ENCODE peak calls at places on chromosomes 12 and 14, in seven cellular contexts. One of them, this sample, is unnamed. For H3K36me3 and H3K27me3, the result is how much of the 10 kb centered on the place peaks cover.

GRCh38 chr14:61140872-61141271 is 140.3 kb downstream of the TMEM30B start:
- DNase-seq in kidney epithelial cell: peak
- DNase-seq in CD8-positive, alpha-beta T cell: no peak
- DNase-seq in BE2C: no peak
- DNase-seq in lower lobe of right lung: no peak
- DNase-seq in effector memory CD4-positive, alpha-beta T cell: no peak
- DNase-seq in aorta: no peak
- DNase-seq in this sample: no peak

GRCh38 chr14:22314183-22314820 is 274.7 kb downstream of the DAD1 start:
- DNase-seq in kidney epithelial cell: no peak
- DNase-seq in CD8-positive, alpha-beta T cell: no peak
- DNase-seq in BE2C: peak
- DNase-seq in lower lobe of right lung: no peak
- DNase-seq in effector memory CD4-positive, alpha-beta T cell: no peak
- DNase-seq in aorta: no peak
- DNase-seq in this sample: peak

GRCh38 chr14:71610149-71610548 is 322.1 kb upstream of the RGS6 start:
- DNase-seq in kidney epithelial cell: no peak
- DNase-seq in CD8-positive, alpha-beta T cell: no peak
- DNase-seq in BE2C: no peak
- DNase-seq in lower lobe of right lung: no peak
- DNase-seq in effector memory CD4-positive, alpha-beta T cell: no peak
- DNase-seq in aorta: no peak
- DNase-seq in this sample: no peak

GRCh38 chr12:67042697-67043131 is 226.4 kb upstream of the CAND1 start:
- DNase-seq in kidney epithelial cell: peak
- DNase-seq in CD8-positive, alpha-beta T cell: no peak
- DNase-seq in BE2C: no peak
- DNase-seq in lower lobe of right lung: no peak
- DNase-seq in effector memory CD4-positive, alpha-beta T cell: no peak
- DNase-seq in aorta: no peak
- DNase-seq in this sample: peak

GRCh38 chr14:101022121-101022520 is 118.6 kb upstream of the RTL1 start:
- DNase-seq in kidney epithelial cell: no peak
- DNase-seq in CD8-positive, alpha-beta T cell: no peak
- DNase-seq in BE2C: peak
- DNase-seq in lower lobe of right lung: no peak
- DNase-seq in effector memory CD4-positive, alpha-beta T cell: no peak
- DNase-seq in aorta: peak
- DNase-seq in this sample: no peak

GRCh38 chr12:24230061-24230460 is 280.6 kb upstream of the SOX5 start:
- DNase-seq in kidney epithelial cell: no peak
- DNase-seq in CD8-positive, alpha-beta T cell: no peak
- DNase-seq in BE2C: no peak
- DNase-seq in lower lobe of right lung: no peak
- DNase-seq in effector memory CD4-positive, alpha-beta T cell: no peak
- DNase-seq in aorta: no peak
- DNase-seq in this sample: no peak

GRCh38 chr14:99589031-99589441 is 15.0 kb downstream of the CCDC85C start:
- DNase-seq in kidney epithelial cell: no peak
- DNase-seq in CD8-positive, alpha-beta T cell: no peak
- DNase-seq in BE2C: no peak
- DNase-seq in lower lobe of right lung: no peak
- DNase-seq in effector memory CD4-positive, alpha-beta T cell: no peak
- DNase-seq in aorta: no peak
- DNase-seq in this sample: no peak

GRCh38 chr12:25328082-25328712 is 77.5 kb upstream of the KRAS start:
- DNase-seq in kidney epithelial cell: peak
- DNase-seq in CD8-positive, alpha-beta T cell: no peak
- DNase-seq in BE2C: no peak
- DNase-seq in lower lobe of right lung: no peak
- DNase-seq in effector memory CD4-positive, alpha-beta T cell: no peak
- DNase-seq in aorta: no peak
- DNase-seq in this sample: no peak

GRCh38 chr14:96368534-96368933 is 5.2 kb downstream of the GSKIP start:
- DNase-seq in kidney epithelial cell: no peak
- DNase-seq in CD8-positive, alpha-beta T cell: no peak
- DNase-seq in BE2C: no peak
- DNase-seq in lower lobe of right lung: no peak
- DNase-seq in effector memory CD4-positive, alpha-beta T cell: no peak
- DNase-seq in aorta: no peak
- DNase-seq in this sample: peak

GRCh38 chr14:96725232-96725631 is 72.0 kb upstream of the VRK1 start:
- DNase-seq in kidney epithelial cell: no peak
- DNase-seq in CD8-positive, alpha-beta T cell: no peak
- DNase-seq in BE2C: no peak
- DNase-seq in lower lobe of right lung: no peak
- DNase-seq in effector memory CD4-positive, alpha-beta T cell: no peak
- DNase-seq in aorta: no peak
- DNase-seq in this sample: no peak

GRCh38 chr14:70680748-70681147 is 39.0 kb downstream of the TTC9 start:
- DNase-seq in kidney epithelial cell: no peak
- DNase-seq in CD8-positive, alpha-beta T cell: no peak
- DNase-seq in BE2C: no peak
- DNase-seq in lower lobe of right lung: no peak
- DNase-seq in effector memory CD4-positive, alpha-beta T cell: no peak
- DNase-seq in aorta: no peak
- DNase-seq in this sample: no peak

GRCh38 chr12:53972152-53972702 is 699 bp upstream of the HOXC11 start:
- DNase-seq in kidney epithelial cell: no peak
- DNase-seq in CD8-positive, alpha-beta T cell: no peak
- DNase-seq in BE2C: no peak
- DNase-seq in lower lobe of right lung: no peak
- DNase-seq in effector memory CD4-positive, alpha-beta T cell: no peak
- DNase-seq in aorta: no peak
- DNase-seq in this sample: no peak

GRCh38 chr12:65825573-65826512 is 1.6 kb downstream of the HMGA2 start:
- DNase-seq in kidney epithelial cell: no peak
- DNase-seq in CD8-positive, alpha-beta T cell: no peak
- DNase-seq in BE2C: peak
- DNase-seq in lower lobe of right lung: peak
- DNase-seq in effector memory CD4-positive, alpha-beta T cell: no peak
- DNase-seq in aorta: peak
- DNase-seq in this sample: peak

GRCh38 chr14:92173668-92174067 is 51.9 kb downstream of the CPSF2 start:
- DNase-seq in kidney epithelial cell: no peak
- DNase-seq in CD8-positive, alpha-beta T cell: no peak
- DNase-seq in BE2C: no peak
- DNase-seq in lower lobe of right lung: no peak
- DNase-seq in effector memory CD4-positive, alpha-beta T cell: no peak
- DNase-seq in aorta: no peak
- DNase-seq in this sample: no peak

GRCh38 chr12:105100998-105101397 is 6.5 kb upstream of the WASHC4 start:
- DNase-seq in kidney epithelial cell: no peak
- DNase-seq in CD8-positive, alpha-beta T cell: no peak
- DNase-seq in BE2C: no peak
- DNase-seq in lower lobe of right lung: no peak
- DNase-seq in effector memory CD4-positive, alpha-beta T cell: no peak
- DNase-seq in aorta: no peak
- DNase-seq in this sample: no peak

GRCh38 chr12:123167329-123167728 is 16.4 kb upstream of the PITPNM2 start:
- DNase-seq in kidney epithelial cell: no peak
- DNase-seq in CD8-positive, alpha-beta T cell: no peak
- DNase-seq in BE2C: no peak
- DNase-seq in lower lobe of right lung: no peak
- DNase-seq in effector memory CD4-positive, alpha-beta T cell: no peak
- DNase-seq in aorta: no peak
- DNase-seq in this sample: no peak

GRCh38 chr12:47710283-47710682 is 4.5 kb upstream of the RPAP3 start:
- DNase-seq in kidney epithelial cell: no peak
- DNase-seq in CD8-positive, alpha-beta T cell: no peak
- DNase-seq in BE2C: no peak
- DNase-seq in lower lobe of right lung: no peak
- DNase-seq in effector memory CD4-positive, alpha-beta T cell: no peak
- DNase-seq in aorta: no peak
- DNase-seq in this sample: no peak

GRCh38 chr14:63134801-63135200 is 69.4 kb upstream of the RHOJ start:
- DNase-seq in kidney epithelial cell: no peak
- DNase-seq in CD8-positive, alpha-beta T cell: no peak
- DNase-seq in BE2C: peak
- DNase-seq in lower lobe of right lung: no peak
- DNase-seq in effector memory CD4-positive, alpha-beta T cell: no peak
- DNase-seq in aorta: no peak
- DNase-seq in this sample: peak

GRCh38 chr12:6458281-6459003 is 6.6 kb downstream of the TAPBPL start:
- DNase-seq in kidney epithelial cell: no peak
- DNase-seq in CD8-positive, alpha-beta T cell: no peak
- DNase-seq in BE2C: no peak
- DNase-seq in lower lobe of right lung: no peak
- DNase-seq in effector memory CD4-positive, alpha-beta T cell: no peak
- DNase-seq in aorta: peak
- DNase-seq in this sample: no peak

GRCh38 chr12:46983959-46984833 is 95.2 kb upstream of the PCED1B start:
- DNase-seq in kidney epithelial cell: no peak
- DNase-seq in CD8-positive, alpha-beta T cell: peak
- DNase-seq in BE2C: peak
- DNase-seq in lower lobe of right lung: no peak
- DNase-seq in effector memory CD4-positive, alpha-beta T cell: no peak
- DNase-seq in aorta: no peak
- DNase-seq in this sample: peak

GRCh38 chr14:21768116-21768874 is 94.7 kb upstream of the OR4E1 start:
- DNase-seq in kidney epithelial cell: no peak
- DNase-seq in CD8-positive, alpha-beta T cell: no peak
- DNase-seq in BE2C: no peak
- DNase-seq in lower lobe of right lung: no peak
- DNase-seq in effector memory CD4-positive, alpha-beta T cell: no peak
- DNase-seq in aorta: no peak
- DNase-seq in this sample: peak

GRCh38 chr14:23322568-23323517 is 1.6 kb downstream of the PABPN1 start:
- DNase-seq in kidney epithelial cell: no peak
- DNase-seq in CD8-positive, alpha-beta T cell: no peak
- DNase-seq in BE2C: no peak
- DNase-seq in lower lobe of right lung: no peak
- DNase-seq in effector memory CD4-positive, alpha-beta T cell: no peak
- DNase-seq in aorta: no peak
- DNase-seq in this sample: no peak

GRCh38 chr14:23316300-23316699 is 5.0 kb upstream of the PABPN1 start:
- DNase-seq in kidney epithelial cell: no peak
- DNase-seq in CD8-positive, alpha-beta T cell: no peak
- DNase-seq in BE2C: no peak
- DNase-seq in lower lobe of right lung: no peak
- DNase-seq in effector memory CD4-positive, alpha-beta T cell: no peak
- DNase-seq in aorta: no peak
- DNase-seq in this sample: no peak

GRCh38 chr14:23320584-23321571 is at the start of gene PABPN1:
- DNase-seq in kidney epithelial cell: peak
- DNase-seq in CD8-positive, alpha-beta T cell: peak
- DNase-seq in BE2C: peak
- DNase-seq in lower lobe of right lung: peak
- DNase-seq in effector memory CD4-positive, alpha-beta T cell: peak
- DNase-seq in aorta: peak
- DNase-seq in this sample: peak

GRCh38 chr14:23321572-23322547 is 603 bp downstream of the PABPN1 start:
- DNase-seq in kidney epithelial cell: no peak
- DNase-seq in CD8-positive, alpha-beta T cell: no peak
- DNase-seq in BE2C: peak
- DNase-seq in lower lobe of right lung: no peak
- DNase-seq in effector memory CD4-positive, alpha-beta T cell: peak
- DNase-seq in aorta: peak
- DNase-seq in this sample: peak

DNA sequence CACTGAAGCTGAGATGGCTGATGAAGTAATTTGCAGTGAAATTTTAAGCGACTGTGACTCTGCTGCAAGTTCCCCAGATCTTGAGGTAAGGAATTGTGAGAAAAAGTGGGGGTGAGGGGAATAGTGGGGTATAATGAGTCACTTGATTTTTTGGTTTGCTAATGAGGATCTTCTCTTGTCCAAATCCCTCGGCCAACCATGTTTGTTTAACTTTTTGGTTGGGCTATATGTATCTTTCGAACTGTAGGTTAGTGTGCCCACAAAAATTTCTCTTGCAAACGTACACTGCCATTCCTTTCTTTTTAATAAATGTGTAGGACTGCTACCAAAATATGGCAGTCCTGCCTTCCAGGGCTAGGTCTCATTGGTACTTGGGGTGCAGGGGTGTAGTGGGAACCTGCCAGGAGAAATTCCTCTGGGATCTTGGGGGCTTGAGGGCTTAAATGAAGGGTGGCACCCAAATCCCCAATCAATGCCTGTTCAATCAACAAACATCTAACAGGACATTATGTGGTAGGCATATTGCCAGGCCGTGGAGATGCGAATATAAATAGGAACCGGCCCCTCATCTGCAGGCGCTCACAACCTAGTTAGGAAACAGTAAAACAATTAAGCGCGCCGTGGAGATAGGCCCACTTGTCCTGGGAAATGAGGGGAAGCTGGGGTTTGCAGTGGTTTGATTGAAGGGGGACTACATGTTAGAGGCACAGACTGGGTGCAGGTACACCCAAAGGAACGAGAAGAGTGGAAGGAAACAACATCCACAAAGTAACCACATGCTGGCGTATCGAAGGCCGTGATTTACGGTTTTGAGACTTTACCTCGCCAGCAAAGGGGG is 1.3 kb upstream of the PABPN1 start:
- DNase-seq in kidney epithelial cell: no peak
- DNase-seq in CD8-positive, alpha-beta T cell: no peak
- DNase-seq in BE2C: no peak
- DNase-seq in lower lobe of right lung: no peak
- DNase-seq in effector memory CD4-positive, alpha-beta T cell: no peak
- DNase-seq in aorta: no peak
- DNase-seq in this sample: no peak
- H3K4me3 ChIP-seq in kidney epithelial cell: no peak
- H3K4me3 ChIP-seq in CD8-positive, alpha-beta T cell: peak
- H3K4me3 ChIP-seq in BE2C: peak
- H3K4me3 ChIP-seq in lower lobe of right lung: peak
- H3K4me3 ChIP-seq in effector memory CD4-positive, alpha-beta T cell: no peak
- H3K4me3 ChIP-seq in aorta: no peak
- H3K4me3 ChIP-seq in this sample: peak

GRCh38 chr14:67748312-67748711 is 46.6 kb downstream of the RDH12 start:
- DNase-seq in kidney epithelial cell: no peak
- DNase-seq in CD8-positive, alpha-beta T cell: no peak
- DNase-seq in BE2C: no peak
- DNase-seq in lower lobe of right lung: no peak
- DNase-seq in effector memory CD4-positive, alpha-beta T cell: no peak
- DNase-seq in aorta: no peak
- DNase-seq in this sample: no peak
- H3K36me3 ChIP-seq in kidney epithelial cell: under half
- H3K36me3 ChIP-seq in CD8-positive, alpha-beta T cell: under half
- H3K36me3 ChIP-seq in BE2C: under half
- H3K36me3 ChIP-seq in lower lobe of right lung: half or more
- H3K36me3 ChIP-seq in effector memory CD4-positive, alpha-beta T cell: under half
- H3K36me3 ChIP-seq in aorta: under half
- H3K36me3 ChIP-seq in this sample: under half

DNA sequence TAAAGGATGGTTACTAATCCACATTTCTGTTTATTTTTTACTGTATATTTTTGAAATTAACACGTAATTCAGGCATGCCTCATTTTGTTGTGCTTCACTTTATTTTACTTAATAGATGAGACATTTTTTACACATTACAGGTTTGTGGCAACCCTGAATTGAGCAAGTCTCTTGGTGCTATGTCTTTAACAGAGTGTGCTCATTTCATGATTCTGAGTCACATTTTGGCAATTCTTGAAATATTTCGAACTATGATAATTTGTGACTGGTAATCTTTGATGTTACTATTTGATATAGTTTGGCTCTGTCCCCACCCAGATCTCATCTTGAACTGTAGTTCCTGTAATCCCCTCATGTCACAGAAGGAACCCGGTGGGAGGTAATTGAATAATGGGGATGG is 1120.5 kb upstream of the FLRT2 start:
- DNase-seq in kidney epithelial cell: no peak
- DNase-seq in CD8-positive, alpha-beta T cell: no peak
- DNase-seq in BE2C: no peak
- DNase-seq in lower lobe of right lung: no peak
- DNase-seq in effector memory CD4-positive, alpha-beta T cell: no peak
- DNase-seq in aorta: no peak
- DNase-seq in this sample: no peak
- H3K27me3 ChIP-seq in kidney epithelial cell: under half
- H3K27me3 ChIP-seq in CD8-positive, alpha-beta T cell: under half
- H3K27me3 ChIP-seq in BE2C: under half
- H3K27me3 ChIP-seq in lower lobe of right lung: under half
- H3K27me3 ChIP-seq in effector memory CD4-positive, alpha-beta T cell: under half
- H3K27me3 ChIP-seq in aorta: under half
- H3K27me3 ChIP-seq in this sample: under half

GRCh38 chr12:124684971-124685688 is 117.7 kb upstream of the NCOR2 start:
- DNase-seq in kidney epithelial cell: no peak
- DNase-seq in CD8-positive, alpha-beta T cell: no peak
- DNase-seq in BE2C: peak
- DNase-seq in lower lobe of right lung: no peak
- DNase-seq in effector memory CD4-positive, alpha-beta T cell: no peak
- DNase-seq in aorta: no peak
- DNase-seq in this sample: no peak
- H3K4me3 ChIP-seq in kidney epithelial cell: no peak
- H3K4me3 ChIP-seq in CD8-positive, alpha-beta T cell: no peak
- H3K4me3 ChIP-seq in BE2C: peak
- H3K4me3 ChIP-seq in lower lobe of right lung: peak
- H3K4me3 ChIP-seq in effector memory CD4-positive, alpha-beta T cell: no peak
- H3K4me3 ChIP-seq in aorta: no peak
- H3K4me3 ChIP-seq in this sample: no peak

This sample was measured in H7.